ENCODE peak calls at places on chromosomes 13 and 19, in six cellular contexts. Y is endothelial cell, W is IMR-90, E is cardiac fibroblast, L is GM13976, P is Panc1. D is an unnamed sample.
A peak's percentile ranks its signal among the peaks of the same experiment; 100 is the strongest.

GRCh38 chr19:49396738-49397505 is 8.9 kb downstream of the KASH5 start:
- DNase-seq in W (no peak), L (no peak), E (no peak), Y (no peak), P (no peak), D (no peak)

GRCh38 chr19:6712231-6712630 is 8.2 kb downstream of the C3 start:
- DNase-seq in P (no peak), L (peak; percentile 30), W (no peak), E (no peak), Y (no peak), D (no peak)

GRCh38 chr13:42477588-42478190 is 96.3 kb upstream of the TNFSF11 start:
- DNase-seq in W (no peak), L (no peak), P (no peak), E (peak; percentile 25), Y (no peak), D (no peak)

GRCh38 chr19:49421039-49421877 is 2.0 kb downstream of the PTH2 start:
- DNase-seq in L (peak; percentile 69), Y (peak; percentile 69), P (no peak), W (peak; percentile 17), E (peak; percentile 75), D (peak; percentile 28)

GRCh38 chr13:21435710-21436151 is 23.4 kb downstream of the ZDHHC20 start:
- DNase-seq in E (peak; percentile 83), P (no peak), L (peak; percentile 57), W (peak; percentile 89), Y (no peak), D (no peak)

GRCh38 chr19:50248413-50248812 is 45.0 kb downstream of the MYH14 start:
- DNase-seq in P (no peak), W (no peak), E (no peak), Y (no peak), L (no peak), D (no peak)

GRCh38 chr13:44884076-44884729 is 105.1 kb downstream of the NUFIP1 start:
- DNase-seq in W (peak; percentile 86), Y (no peak), P (no peak), E (peak; percentile 81), L (no peak), D (no peak)

GRCh38 chr19:17749912-17750317 is 1.4 kb upstream of the FCHO1 start:
- DNase-seq in Y (no peak), W (no peak), E (peak; percentile 28), L (no peak), P (no peak), D (no peak)

GRCh38 chr13:51728972-51729371 is 75.0 kb downstream of the DHRS12 start:
- DNase-seq in L (no peak), Y (no peak), W (peak; percentile 92), P (no peak), E (peak; percentile 88), D (no peak)

GRCh38 chr13:50387124-50387581 is 371.9 kb downstream of the KCNRG start:
- DNase-seq in L (no peak), P (no peak), Y (no peak), W (peak; percentile 42), E (no peak), D (no peak)

GRCh38 chr19:50300814-50301606 is 28.2 kb downstream of the KCNC3 start:
- DNase-seq in L (no peak), P (peak; percentile 15), Y (no peak), E (peak; percentile 62), W (peak; percentile 79), D (peak; percentile 17)

GRCh38 chr19:11173516-11174155 is 18.1 kb upstream of the SPC24 start:
- DNase-seq in E (no peak), L (no peak), Y (no peak), P (no peak), W (no peak), D (no peak)

GRCh38 chr13:37131092-37131491 is 25.6 kb upstream of the CSNK1A1L start:
- DNase-seq in E (no peak), P (no peak), L (no peak), Y (no peak), W (no peak), D (no peak)

GRCh38 chr19:10305139-10305806 is 4.3 kb downstream of the ZGLP1 start:
- DNase-seq in P (no peak), W (peak; percentile 73), Y (no peak), L (no peak), E (no peak), D (no peak)

GRCh38 chr13:51955281-51955771 is 55.9 kb downstream of the ATP7B start:
- DNase-seq in Y (no peak), L (no peak), P (no peak), W (no peak), E (no peak), D (no peak)

GRCh38 chr13:66618702-66619101 is 611.4 kb downstream of the PCDH9 start:
- DNase-seq in Y (no peak), W (peak; percentile 63), E (peak; percentile 67), L (peak; percentile 8), P (no peak), D (peak; percentile 14)

GRCh38 chr19:459724-460511 is 915 bp downstream of the SHC2 start:
- DNase-seq in L (peak; percentile 60), E (peak; percentile 20), Y (peak; percentile 71), P (no peak), W (peak; percentile 27), D (no peak)

GRCh38 chr13:27967736-27968315 is 1.3 kb downstream of the CDX2 start:
- DNase-seq in L (peak; percentile 32), Y (no peak), P (no peak), W (no peak), E (no peak), D (no peak)

GRCh38 chr13:112808377-112809140 is 118.7 kb downstream of the ATP11A start:
- DNase-seq in E (no peak), L (no peak), Y (no peak), P (no peak), W (no peak), D (no peak)

GRCh38 chr19:46040952-46041500 is at the start of gene IGFL4:
- DNase-seq in L (no peak), W (no peak), E (no peak), Y (no peak), P (no peak), D (peak; percentile 36)

GRCh38 chr13:59452189-59452588 is 711.5 kb downstream of the DIAPH3 start:
- DNase-seq in P (no peak), Y (no peak), E (no peak), L (no peak), W (no peak), D (no peak)

GRCh38 chr19:15776991-15777787 is 10.3 kb upstream of the OR10H5 start:
- DNase-seq in E (no peak), W (no peak), L (no peak), Y (no peak), P (no peak), D (no peak)

GRCh38 chr13:32986552-32986951 is 29.7 kb upstream of the KL start:
- DNase-seq in W (no peak), E (no peak), L (no peak), P (no peak), Y (no peak), D (no peak)

GRCh38 chr19:10855879-10856522 is 7.8 kb downstream of the C19orf38 start:
- DNase-seq in E (peak; percentile 25), W (no peak), L (no peak), Y (peak; percentile 37), P (no peak), D (no peak)

GRCh38 chr19:370641-371330 is 26.2 kb upstream of the MIER2 start:
- DNase-seq in W (no peak), L (no peak), P (no peak), E (no peak), Y (no peak), D (no peak)

GRCh38 chr13:48110930-48111721 is 16.2 kb upstream of the MED4 start:
- DNase-seq in L (no peak), E (peak; percentile 72), P (no peak), W (no peak), Y (no peak), D (no peak)

GRCh38 chr19:2097330-2098327 is 914 bp downstream of the IZUMO4 start:
- DNase-seq in L (peak; percentile 77), E (no peak), P (no peak), Y (no peak), W (no peak), D (no peak)

GRCh38 chr19:3401004-3401768 is 34.8 kb downstream of the NFIC start:
- DNase-seq in P (no peak), Y (no peak), W (no peak), E (no peak), L (no peak), D (no peak)

GRCh38 chr19:32406161-32407003 is 812 bp downstream of the DPY19L3 start:
- DNase-seq in L (no peak), W (no peak), E (no peak), P (no peak), Y (no peak), D (no peak)

GRCh38 chr13:25401958-25402357 is 30.2 kb downstream of the ATP8A2 start:
- DNase-seq in P (no peak), Y (no peak), E (no peak), W (no peak), L (no peak), D (no peak)

GRCh38 chr13:25409938-25410337 is 38.2 kb downstream of the ATP8A2 start:
- DNase-seq in P (no peak), E (no peak), W (no peak), Y (no peak), L (no peak), D (no peak)

DNA sequence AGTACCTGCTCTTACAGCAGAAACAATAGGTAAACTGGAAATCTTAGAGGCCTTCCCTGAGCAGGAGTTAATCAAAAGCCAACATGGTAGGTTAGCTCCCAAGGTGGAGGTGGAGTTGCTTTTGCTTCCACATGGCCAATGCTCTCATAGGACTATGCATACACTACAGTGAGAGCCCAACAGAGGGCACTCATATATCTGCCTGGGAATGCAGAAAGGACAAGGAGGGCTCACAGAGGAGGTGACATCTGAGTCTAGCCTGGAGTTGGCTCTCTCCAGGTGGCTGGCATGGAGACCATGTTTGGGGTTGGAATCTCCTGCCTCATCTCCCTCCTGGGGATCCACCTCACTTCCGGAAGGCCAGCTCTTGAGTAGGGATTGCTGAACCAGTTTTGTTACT is 34.6 kb downstream of the ATP8A2 start:
- DNase-seq in W (no peak), Y (peak; percentile 12), P (no peak), L (no peak), E (no peak), D (peak; percentile 3)
- TF ChIP-seq CTCF in W (no peak), Y (no peak), P (peak; percentile 26), L (no peak), E (no peak), D (peak; percentile 41)

GRCh38 chr19:55216461-55217198 is 7.3 kb upstream of the PTPRH start:
- DNase-seq in W (peak; percentile 100), P (peak; percentile 99), E (peak; percentile 99), L (peak; percentile 72), Y (peak; percentile 87), D (peak; percentile 93)
- TF ChIP-seq CTCF in W (peak; percentile 1), P (no peak), E (no peak), L (no peak), Y (no peak), D (no peak)

GRCh38 chr19:47430041-47430802 is 10.9 kb upstream of the MEIS3 start:
- DNase-seq in P (no peak), W (peak; percentile 27), Y (no peak), E (peak; percentile 64), L (no peak), D (no peak)
- TF ChIP-seq CTCF in P (peak; percentile 32), W (no peak), Y (peak; percentile 26), E (no peak), L (no peak), D (no peak)

GRCh38 chr13:96075953-96076543 is 13.9 kb upstream of the HS6ST3 start:
- DNase-seq in Y (no peak), P (no peak), W (peak; percentile 23), L (no peak), E (peak; percentile 49), D (no peak)

GRCh38 chr13:96068729-96069128 is 15.5 kb upstream of the UGGT2 start:
- DNase-seq in W (no peak), P (no peak), Y (no peak), L (no peak), E (no peak), D (no peak)

GRCh38 chr13:96072392-96072791 is 17.5 kb upstream of the HS6ST3 start:
- DNase-seq in W (no peak), L (no peak), Y (no peak), E (no peak), P (no peak), D (no peak)
- TF ChIP-seq CTCF in W (no peak), L (no peak), Y (no peak), E (no peak), P (no peak), D (no peak)